ENCODE peak calls at places on chromosome 14, in seven cellular contexts. T is SK-N-SH, X is WTC11, I is GM12878, W is K562, B is A549, F is HepG2. S is an unnamed sample.

GRCh38 chr14:65369560-65369959 is 43.0 kb upstream of the FUT8 start:
- DNase-seq in T (no peak), X (no peak), I (no peak), W (no peak), B (no peak), F (no peak), S (no peak)

GRCh38 chr14:24639905-24640304 is 5.9 kb upstream of the GZMB start:
- DNase-seq in T (no peak), X (no peak), I (no peak), W (no peak), B (no peak), F (no peak), S (no peak)

GRCh38 chr14:39217214-39217879 is 16.4 kb upstream of the MIA2 start:
- DNase-seq in T (no peak), X (no peak), I (no peak), W (no peak), B (no peak), F (no peak), S (no peak)

GRCh38 chr14:77302926-77303325 is 17.8 kb downstream of the POMT2 start:
- DNase-seq in T (no peak), X (no peak), I (no peak), W (peak), B (peak), F (peak), S (peak)

GRCh38 chr14:77187649-77188012 is 6.0 kb downstream of the TMEM63C start:
- DNase-seq in T (no peak), X (no peak), I (no peak), W (no peak), B (no peak), F (no peak), S (no peak)

GRCh38 chr14:77458249-77458950 is 507 bp downstream of the AHSA1 start:
- DNase-seq in T (peak), X (peak), I (no peak), W (peak), B (peak), F (peak), S (peak)

GRCh38 chr14:73269729-73270651 is 32.7 kb downstream of the PAPLN start:
- DNase-seq in T (peak), X (peak), I (no peak), W (no peak), B (no peak), F (no peak), S (peak)

GRCh38 chr14:96368534-96368933 is 5.2 kb downstream of the GSKIP start:
- DNase-seq in T (no peak), X (no peak), I (no peak), W (peak), B (no peak), F (no peak), S (no peak)

GRCh38 chr14:50823051-50823762 is 7.8 kb downstream of the NIN start:
- DNase-seq in T (no peak), X (no peak), I (peak), W (no peak), B (no peak), F (no peak), S (no peak)

GRCh38 chr14:32473476-32473875 is 144.4 kb downstream of the AKAP6 start:
- DNase-seq in T (no peak), X (no peak), I (no peak), W (no peak), B (no peak), F (peak), S (no peak)

GRCh38 chr14:90664911-90665695 is 151.1 kb downstream of the TTC7B start:
- DNase-seq in T (no peak), X (no peak), I (no peak), W (no peak), B (no peak), F (no peak), S (peak)

GRCh38 chr14:60968671-60969070 is 12.2 kb downstream of the TRMT5 start:
- DNase-seq in T (no peak), X (no peak), I (no peak), W (no peak), B (no peak), F (no peak), S (no peak)

GRCh38 chr14:54047645-54048308 is 91.2 kb upstream of the BMP4 start:
- DNase-seq in T (no peak), X (no peak), I (no peak), W (no peak), B (no peak), F (peak), S (no peak)

GRCh38 chr14:76168531-76168930 is 16.8 kb downstream of the GPATCH2L start:
- DNase-seq in T (no peak), X (no peak), I (no peak), W (no peak), B (no peak), F (no peak), S (peak)

GRCh38 chr14:60656755-60657608 is 7.7 kb upstream of the SIX1 start:
- DNase-seq in T (peak), X (peak), I (peak), W (peak), B (peak), F (peak), S (peak)

GRCh38 chr14:105486974-105487448 is 325 bp downstream of the CRIP1 start:
- DNase-seq in T (no peak), X (peak), I (no peak), W (no peak), B (no peak), F (no peak), S (no peak)

GRCh38 chr14:105532735-105533141 is 6.4 kb downstream of the TMEM121 start:
- DNase-seq in T (peak), X (peak), I (no peak), W (peak), B (peak), F (peak), S (no peak)

GRCh38 chr14:52402812-52403526 is 88.9 kb downstream of the PTGER2 start:
- DNase-seq in T (no peak), X (no peak), I (peak), W (no peak), B (no peak), F (no peak), S (peak)

GRCh38 chr14:101817511-101818001 is 56.0 kb downstream of the PPP2R5C start:
- DNase-seq in T (no peak), X (no peak), I (no peak), W (peak), B (no peak), F (no peak), S (no peak)

GRCh38 chr14:89344871-89345270 is 72.2 kb downstream of the FOXN3 start:
- DNase-seq in T (no peak), X (no peak), I (no peak), W (no peak), B (no peak), F (no peak), S (no peak)

GRCh38 chr14:50022661-50023060 is 93.7 kb downstream of the VCPKMT start:
- DNase-seq in T (no peak), X (no peak), I (no peak), W (no peak), B (no peak), F (no peak), S (no peak)

GRCh38 chr14:22099942-22100763 is 426.5 kb upstream of the OR4E1 start:
- DNase-seq in T (peak), X (peak), I (no peak), W (peak), B (peak), F (peak), S (peak)

GRCh38 chr14:35806006-35806907 is 2.8 kb downstream of the RALGAPA1 start:
- DNase-seq in T (no peak), X (no peak), I (no peak), W (no peak), B (no peak), F (peak), S (no peak)

GRCh38 chr14:87443787-87444186 is 549.2 kb downstream of the GALC start:
- DNase-seq in T (no peak), X (no peak), I (no peak), W (no peak), B (no peak), F (no peak), S (peak)

GRCh38 chr14:97712471-97712870 is 915.3 kb downstream of the VRK1 start:
- DNase-seq in T (no peak), X (no peak), I (no peak), W (no peak), B (no peak), F (no peak), S (no peak)

GRCh38 chr14:29536886-29537511 is 390.6 kb downstream of the PRKD1 start:
- DNase-seq in T (peak), X (no peak), I (no peak), W (no peak), B (no peak), F (peak), S (peak)

GRCh38 chr14:54696998-54697397 is 130.1 kb downstream of the SAMD4A start:
- DNase-seq in T (no peak), X (no peak), I (no peak), W (no peak), B (no peak), F (no peak), S (no peak)

GRCh38 chr14:55127491-55127951 is 1.5 kb upstream of the LGALS3 start:
- DNase-seq in T (no peak), X (no peak), I (no peak), W (no peak), B (no peak), F (no peak), S (peak)

GRCh38 chr14:105582639-105583038 is 56.3 kb downstream of the TMEM121 start:
- DNase-seq in T (no peak), X (no peak), I (no peak), W (peak), B (no peak), F (peak), S (peak)

GRCh38 chr14:72942934-72943333 is 16.7 kb downstream of the DCAF4 start:
- DNase-seq in T (no peak), X (no peak), I (no peak), W (no peak), B (no peak), F (no peak), S (no peak)

GRCh38 chr14:70882771-70883492 is 24.3 kb upstream of the PCNX1 start:
- DNase-seq in T (no peak), X (no peak), I (peak), W (no peak), B (no peak), F (no peak), S (peak)

GRCh38 chr14:22521449-22522239 is 67.4 kb downstream of the DAD1 start:
- DNase-seq in T (no peak), X (no peak), I (no peak), W (no peak), B (no peak), F (peak), S (no peak)

GRCh38 chr14:105507247-105507646 is 16.2 kb downstream of the TEDC1 start:
- DNase-seq in T (no peak), X (no peak), I (no peak), W (no peak), B (no peak), F (no peak), S (no peak)

DNA sequence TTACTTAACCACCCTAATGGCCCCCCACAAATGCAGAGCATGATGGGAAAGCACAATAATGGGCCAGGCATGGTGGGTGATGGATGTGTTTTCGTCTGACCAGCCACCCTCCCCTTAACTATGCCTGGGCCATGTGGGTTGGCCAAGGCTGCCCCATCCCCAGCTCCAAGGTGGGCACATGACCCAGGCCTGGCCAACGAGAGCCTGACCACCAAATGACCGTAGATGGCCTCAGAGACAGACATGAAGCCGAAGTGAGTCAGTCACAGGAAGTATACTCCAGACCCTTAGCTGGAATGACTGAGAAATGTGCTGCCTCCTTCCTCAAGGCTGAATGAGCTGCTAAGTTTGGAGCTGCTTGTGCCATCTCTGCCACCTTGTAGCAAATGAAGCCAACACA is 233.6 kb downstream of the BCL11B start:
- DNase-seq in T (no peak), X (no peak), I (no peak), W (no peak), B (no peak), F (no peak), S (no peak)
- TF ChIP-seq USF2 in T (no peak), X (no peak), I (no peak), W (no peak), B (peak), F (no peak), S (peak)

DNA sequence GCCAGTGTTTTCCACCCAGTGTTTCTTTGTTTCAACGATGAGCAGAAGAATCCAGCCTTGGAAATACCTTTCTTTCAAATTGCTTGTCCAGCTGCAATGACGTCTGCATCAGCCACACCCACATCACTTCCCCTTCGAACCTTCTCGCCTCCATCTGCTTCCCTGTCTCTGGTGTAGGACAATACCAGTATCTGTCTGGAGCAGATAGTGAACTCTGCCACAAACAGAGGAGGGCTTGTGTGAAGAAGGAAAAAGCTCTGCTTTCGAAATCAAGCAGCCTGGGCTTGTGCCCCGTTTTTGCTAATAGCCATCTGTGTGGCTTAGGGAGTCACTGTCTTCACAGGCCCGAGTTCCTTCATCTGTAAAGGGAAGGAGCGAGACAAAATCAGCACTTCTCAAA is 415.4 kb downstream of the ZFP36L1 start:
- DNase-seq in T (no peak), X (no peak), I (no peak), W (peak), B (no peak), F (peak), S (peak)
- TF ChIP-seq USF2 in T (no peak), X (no peak), I (no peak), W (no peak), B (no peak), F (no peak), S (no peak)

GRCh38 chr14:100060766-100061165 is 4.5 kb upstream of the EVL start:
- DNase-seq in T (no peak), X (no peak), I (no peak), W (no peak), B (no peak), F (no peak), S (no peak)
- TF ChIP-seq USF2 in T (no peak), X (no peak), I (no peak), W (no peak), B (no peak), F (no peak), S (no peak)

GRCh38 chr14:99595034-99595433 is 9.0 kb downstream of the CCDC85C start:
- DNase-seq in T (no peak), X (no peak), I (peak), W (no peak), B (no peak), F (no peak), S (no peak)
- TF ChIP-seq USF2 in T (no peak), X (no peak), I (no peak), W (no peak), B (no peak), F (no peak), S (no peak)

GRCh38 chr14:78968249-78968648 is 798.1 kb downstream of the NRXN3 start:
- DNase-seq in T (no peak), X (no peak), I (no peak), W (no peak), B (no peak), F (no peak), S (no peak)

GRCh38 chr14:78972440-78972839 is 802.3 kb downstream of the NRXN3 start:
- DNase-seq in T (no peak), X (no peak), I (no peak), W (no peak), B (no peak), F (no peak), S (no peak)

GRCh38 chr14:78974691-78975090 is 804.5 kb downstream of the NRXN3 start:
- DNase-seq in T (no peak), X (no peak), I (no peak), W (no peak), B (no peak), F (no peak), S (peak)

GRCh38 chr14:78967111-78967809 is 797.1 kb downstream of the NRXN3 start:
- DNase-seq in T (no peak), X (no peak), I (no peak), W (no peak), B (no peak), F (no peak), S (peak)

GRCh38 chr14:78970677-78971076 is 800.5 kb downstream of the NRXN3 start:
- DNase-seq in T (no peak), X (no peak), I (no peak), W (no peak), B (no peak), F (no peak), S (no peak)
- TF ChIP-seq USF2 in T (no peak), X (no peak), I (no peak), W (no peak), B (no peak), F (no peak), S (no peak)

GRCh38 chr14:79638647-79639266 is 572.5 kb downstream of the DIO2 start:
- DNase-seq in T (no peak), X (no peak), I (no peak), W (no peak), B (no peak), F (no peak), S (no peak)
- TF ChIP-seq USF2 in T (no peak), X (no peak), I (no peak), W (no peak), B (no peak), F (no peak), S (no peak)

GRCh38 chr14:92512807-92513203 is 776 bp upstream of the RIN3 start:
- DNase-seq in T (no peak), X (no peak), I (no peak), W (no peak), B (no peak), F (no peak), S (no peak)

GRCh38 chr14:92514844-92515509 is 1.4 kb downstream of the RIN3 start:
- DNase-seq in T (no peak), X (no peak), I (no peak), W (no peak), B (no peak), F (no peak), S (no peak)

GRCh38 chr14:92511472-92512247 is 1.9 kb upstream of the RIN3 start:
- DNase-seq in T (peak), X (no peak), I (no peak), W (no peak), B (peak), F (no peak), S (peak)

GRCh38 chr14:92513966-92514843 is 624 bp downstream of the RIN3 start:
- DNase-seq in T (no peak), X (peak), I (no peak), W (no peak), B (peak), F (peak), S (peak)

GRCh38 chr14:92513204-92513965 is at the start of gene RIN3:
- DNase-seq in T (peak), X (peak), I (no peak), W (no peak), B (peak), F (peak), S (peak)
- TF ChIP-seq USF2 in T (no peak), X (no peak), I (no peak), W (no peak), B (no peak), F (no peak), S (no peak)

DNA sequence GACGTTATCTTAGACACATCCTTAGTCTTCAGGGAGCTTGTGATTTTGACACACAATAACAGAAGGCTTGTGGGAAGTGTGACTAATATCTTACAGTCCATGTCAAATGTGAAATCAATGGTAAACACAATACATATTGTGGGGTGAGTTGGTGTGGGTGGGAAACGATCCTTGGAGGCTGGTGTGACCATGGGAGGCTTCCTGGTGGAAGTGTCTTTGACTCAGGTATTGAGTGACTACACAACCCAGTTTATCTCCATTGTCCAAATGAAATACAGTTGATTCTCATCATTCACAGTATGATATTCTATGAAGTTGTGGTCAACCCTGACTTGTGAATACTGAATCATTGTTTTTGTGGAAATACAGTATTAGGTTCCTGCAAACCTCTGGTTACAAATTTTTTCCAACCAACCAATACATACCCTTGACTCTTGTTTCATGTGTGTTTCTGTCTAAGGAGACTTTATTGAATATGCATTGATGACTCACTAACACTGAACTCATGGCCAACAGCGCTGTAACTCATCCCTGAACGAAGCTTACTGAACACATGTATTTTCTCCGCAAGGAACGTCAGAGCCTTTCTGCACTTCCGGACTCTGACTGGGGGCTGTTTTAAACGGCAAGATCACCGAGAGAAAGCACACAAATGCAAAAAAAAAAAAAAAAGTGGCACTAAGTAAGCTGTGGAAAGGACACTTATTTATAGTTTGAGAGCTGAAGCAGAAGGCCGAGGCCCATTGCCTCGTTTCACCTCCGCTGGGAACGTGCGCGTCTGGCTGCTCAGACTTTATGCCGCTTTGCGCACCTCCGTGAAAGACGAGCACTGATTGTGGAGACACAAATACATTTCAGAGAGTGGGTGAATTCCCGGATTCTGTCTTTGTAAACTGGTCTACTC is 58.9 kb downstream of the CLMN start:
- DNase-seq in T (no peak), X (no peak), I (no peak), W (no peak), B (no peak), F (no peak), S (peak)
- TF ChIP-seq USF2 in T (no peak), X (no peak), I (no peak), W (no peak), B (no peak), F (no peak), S (no peak)

DNA sequence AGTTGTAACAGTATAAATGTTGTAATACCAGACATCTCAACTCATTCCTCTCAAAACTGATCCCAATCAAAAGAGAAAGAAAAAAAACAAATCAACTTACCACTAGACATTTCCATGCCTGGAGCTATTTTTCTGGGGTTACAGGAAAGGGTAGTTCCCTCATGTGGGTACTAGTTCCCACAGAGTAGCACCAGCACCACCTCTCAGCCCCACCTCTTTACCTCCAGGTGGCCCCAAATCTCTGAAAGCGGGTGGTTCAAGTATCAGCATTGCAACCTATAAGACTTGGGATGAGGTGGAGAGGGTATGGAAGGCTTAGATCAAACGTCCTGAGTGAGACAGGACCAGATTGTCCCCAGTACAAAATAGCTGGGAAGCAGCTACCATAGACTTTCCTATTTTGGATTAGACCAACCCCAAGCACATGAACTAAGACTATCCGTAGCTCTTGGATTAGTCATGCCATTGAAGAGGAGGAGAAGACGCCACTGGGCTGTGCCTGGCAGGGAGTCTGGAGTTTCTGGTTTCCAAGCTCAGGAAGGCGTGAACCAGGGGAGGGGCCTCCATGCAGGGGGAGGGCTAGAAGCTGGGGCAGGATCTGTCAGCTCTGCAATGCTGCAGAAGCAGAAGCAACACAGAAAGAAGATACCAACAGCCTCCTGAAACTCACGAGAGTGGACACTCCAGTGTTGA is at the start of gene SLC39A2:
- DNase-seq in T (no peak), X (peak), I (no peak), W (peak), B (no peak), F (no peak), S (peak)
- TF ChIP-seq USF2 in T (no peak), X (no peak), I (no peak), W (no peak), B (no peak), F (no peak), S (no peak)

S was measured in IMR-90.